ENCODE peak calls at places on chromosomes 16 and 17, in six cellular contexts. Z is sigmoid colon, P is prostate gland, K is heart left ventricle, Q is gastrocnemius medialis, C is A549. S is an unnamed sample.
A peak's percentile ranks its signal among the peaks of the same experiment; 100 is the strongest.

GRCh38 chr16:21277927-21278706 is at the start of gene CRYM:
- DNase-seq in Z (peak; percentile 79), P (peak; percentile 71), K (peak; percentile 65), Q (no peak), C (peak; percentile 52), S (no peak)

GRCh38 chr16:80274576-80275191 is 266.1 kb upstream of the DYNLRB2 start:
- DNase-seq in Z (no peak), P (no peak), K (no peak), Q (no peak), C (no peak), S (no peak)

GRCh38 chr16:15770512-15770911 is 86.3 kb downstream of the MYH11 start:
- DNase-seq in Z (no peak), P (no peak), K (no peak), Q (no peak), C (no peak), S (no peak)

GRCh38 chr16:86427327-86427935 is 82.9 kb upstream of the FOXF1 start:
- DNase-seq in Z (no peak), P (no peak), K (no peak), Q (no peak), C (no peak), S (no peak)

GRCh38 chr16:27689711-27690110 is 139.8 kb downstream of the KATNIP start:
- DNase-seq in Z (no peak), P (no peak), K (peak; percentile 57), Q (no peak), C (no peak), S (peak; percentile 37)

GRCh38 chr17:31531336-31532160 is 140.1 kb downstream of the RAB11FIP4 start:
- DNase-seq in Z (no peak), P (no peak), K (no peak), Q (no peak), C (no peak), S (no peak)

GRCh38 chr16:17370233-17371013 is 100.3 kb downstream of the XYLT1 start:
- DNase-seq in Z (no peak), P (no peak), K (no peak), Q (no peak), C (no peak), S (no peak)

GRCh38 chr17:73291260-73291801 is 20.5 kb downstream of the CDC42EP4 start:
- DNase-seq in Z (peak; percentile 85), P (no peak), K (peak; percentile 90), Q (peak; percentile 73), C (peak; percentile 65), S (peak; percentile 76)

GRCh38 chr17:72467841-72468653 is 347.2 kb downstream of the SOX9 start:
- DNase-seq in Z (no peak), P (peak; percentile 96), K (no peak), Q (no peak), C (no peak), S (peak; percentile 39)

GRCh38 chr17:76317535-76317934 is 9.5 kb upstream of the QRICH2 start:
- DNase-seq in Z (no peak), P (no peak), K (no peak), Q (no peak), C (no peak), S (no peak)

GRCh38 chr17:59565171-59565958 is at the start of gene DHX40:
- DNase-seq in Z (peak; percentile 98), P (peak; percentile 92), K (peak; percentile 96), Q (peak; percentile 93), C (peak; percentile 98), S (peak; percentile 94)

GRCh38 chr16:57535680-57536305 is 578 bp downstream of the CCDC102A start:
- DNase-seq in Z (peak; percentile 97), P (peak; percentile 96), K (peak; percentile 96), Q (peak; percentile 86), C (peak; percentile 92), S (peak; percentile 92)
- TF ChIP-seq POLR2A in Z (peak; percentile 15), P (peak; percentile 22), K (no peak), Q (no peak), C (peak; percentile 32), S (no peak)

GRCh38 chr17:49495842-49496182 is 719 bp downstream of the NGFR start:
- DNase-seq in Z (no peak), P (no peak), K (no peak), Q (no peak), C (no peak), S (no peak)
- H3K4me3 ChIP-seq in Z (peak overlapping the region; percentile 46), P (peak overlapping the region; percentile 50), K (peak overlapping the region; percentile 53), Q (peak overlapping the region; percentile 49), C (peak overlapping the region; percentile 50), S (peak overlapping the region; percentile 27)

GRCh38 chr16:2529061-2529931 is 1.9 kb downstream of the CEMP1 start:
- DNase-seq in Z (no peak), P (no peak), K (no peak), Q (no peak), C (no peak), S (no peak)
- TF ChIP-seq CTCF in Z (no peak), P (no peak), K (no peak), Q (no peak), C (no peak), S (no peak)

DNA sequence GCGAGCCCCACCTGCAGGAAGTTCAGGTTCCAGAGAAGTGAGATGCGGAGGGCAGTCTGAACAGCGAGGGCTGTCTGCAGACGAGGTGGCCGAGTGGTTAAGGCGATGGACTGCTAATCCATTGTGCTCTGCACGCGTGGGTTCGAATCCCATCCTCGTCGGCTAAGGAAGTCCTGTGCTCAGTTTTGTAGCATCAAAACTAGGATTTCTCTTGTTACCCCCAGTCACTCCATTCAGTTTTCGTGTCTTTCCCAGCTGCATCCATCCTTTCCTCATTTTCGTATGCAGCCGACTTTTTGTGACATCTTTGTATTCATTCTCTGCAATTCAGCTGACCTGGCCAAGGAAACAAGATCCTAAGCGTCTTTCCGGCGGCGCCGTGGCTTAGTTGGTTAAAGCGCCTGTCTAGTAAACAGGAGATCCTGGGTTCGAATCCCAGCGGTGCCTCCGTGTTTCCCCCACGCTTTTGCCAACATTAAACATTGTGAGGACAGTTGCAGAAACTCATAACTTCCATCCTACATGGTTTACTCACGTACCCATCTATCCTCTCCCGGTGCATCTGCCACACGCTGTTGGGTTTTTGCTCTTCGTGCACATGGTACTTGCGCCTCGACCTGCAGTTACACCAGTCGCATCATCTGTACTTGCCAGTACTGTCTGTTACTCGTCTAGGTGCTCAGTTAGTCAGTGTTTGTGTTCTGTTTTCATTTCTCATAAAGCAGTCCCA is 3.0 kb downstream of the BORCS6 start:
- DNase-seq in Z (peak; percentile 98), P (peak; percentile 93), K (peak; percentile 92), Q (peak; percentile 95), C (peak; percentile 98), S (peak; percentile 98)
- TF ChIP-seq POLR2A in Z (no peak), P (no peak), K (no peak), Q (no peak), C (no peak), S (no peak)

GRCh38 chr16:19265531-19265930 is 20.0 kb upstream of the CLEC19A start:
- DNase-seq in Z (no peak), P (no peak), K (no peak), Q (no peak), C (no peak), S (no peak)
- H3K4me3 ChIP-seq in Z (no peak overlapping the region), P (no peak overlapping the region), K (no peak overlapping the region), Q (no peak overlapping the region), C (no peak overlapping the region), S (no peak overlapping the region)

GRCh38 chr16:10756574-10756973 is 12.9 kb downstream of the NUBP1 start:
- DNase-seq in Z (no peak), P (no peak), K (peak; percentile 54), Q (no peak), C (no peak), S (no peak)
- TF ChIP-seq CTCF in Z (no peak), P (no peak), K (no peak), Q (no peak), C (no peak), S (no peak)

GRCh38 chr17:57084802-57085447 is at the start of gene AKAP1:
- DNase-seq in Z (peak; percentile 98), P (peak; percentile 94), K (peak; percentile 97), Q (peak; percentile 95), C (peak; percentile 96), S (peak; percentile 99)
- TF ChIP-seq POLR2A in Z (peak; percentile 98), P (peak; percentile 92), K (peak; percentile 31), Q (peak; percentile 98), C (peak; percentile 97), S (no peak)

GRCh38 chr16:69444873-69445517 is 20.6 kb downstream of the CYB5B start:
- DNase-seq in Z (no peak), P (no peak), K (no peak), Q (no peak), C (no peak), S (no peak)
- H3K4me3 ChIP-seq in Z (peak overlapping the region; percentile 22), P (no peak overlapping the region), K (peak overlapping the region; percentile 19), Q (peak overlapping the region; percentile 39), C (peak overlapping the region; percentile 12), S (no peak overlapping the region)

GRCh38 chr17:58119491-58119890 is 28.7 kb upstream of the OR4D1 start:
- DNase-seq in Z (no peak), P (no peak), K (no peak), Q (no peak), C (no peak), S (no peak)

GRCh38 chr17:58117382-58117781 is 30.8 kb upstream of the OR4D1 start:
- DNase-seq in Z (no peak), P (no peak), K (no peak), Q (no peak), C (no peak), S (no peak)

GRCh38 chr17:58127846-58128245 is 20.3 kb upstream of the OR4D1 start:
- DNase-seq in Z (no peak), P (no peak), K (no peak), Q (no peak), C (no peak), S (no peak)

GRCh38 chr17:58120195-58120822 is 27.9 kb upstream of the OR4D1 start:
- DNase-seq in Z (no peak), P (peak; percentile 51), K (peak; percentile 32), Q (no peak), C (peak; percentile 65), S (no peak)

DNA sequence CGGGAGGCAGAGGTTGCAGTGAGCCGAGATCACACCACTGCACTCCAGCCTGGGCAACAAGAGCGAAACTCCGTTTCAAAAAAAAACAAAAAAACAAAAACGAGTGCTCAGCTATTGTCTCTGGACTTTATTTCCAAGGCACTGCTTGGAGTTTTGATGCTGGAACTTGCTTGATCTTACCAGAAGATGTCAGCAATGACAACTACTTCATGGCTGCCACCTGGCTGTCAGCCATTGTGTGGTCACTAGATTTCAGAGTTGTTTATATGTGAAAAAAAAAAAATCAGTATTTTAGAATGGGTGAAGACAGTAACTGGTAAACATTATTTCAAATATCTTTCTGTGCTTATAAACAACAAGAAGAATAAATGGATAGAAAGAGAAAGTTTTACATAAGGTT is 26.3 kb upstream of the OR4D1 start:
- DNase-seq in Z (no peak), P (no peak), K (no peak), Q (no peak), C (peak; percentile 76), S (no peak)
- TF ChIP-seq CTCF in Z (no peak), P (no peak), K (no peak), Q (no peak), C (peak; percentile 51), S (no peak)

DNA sequence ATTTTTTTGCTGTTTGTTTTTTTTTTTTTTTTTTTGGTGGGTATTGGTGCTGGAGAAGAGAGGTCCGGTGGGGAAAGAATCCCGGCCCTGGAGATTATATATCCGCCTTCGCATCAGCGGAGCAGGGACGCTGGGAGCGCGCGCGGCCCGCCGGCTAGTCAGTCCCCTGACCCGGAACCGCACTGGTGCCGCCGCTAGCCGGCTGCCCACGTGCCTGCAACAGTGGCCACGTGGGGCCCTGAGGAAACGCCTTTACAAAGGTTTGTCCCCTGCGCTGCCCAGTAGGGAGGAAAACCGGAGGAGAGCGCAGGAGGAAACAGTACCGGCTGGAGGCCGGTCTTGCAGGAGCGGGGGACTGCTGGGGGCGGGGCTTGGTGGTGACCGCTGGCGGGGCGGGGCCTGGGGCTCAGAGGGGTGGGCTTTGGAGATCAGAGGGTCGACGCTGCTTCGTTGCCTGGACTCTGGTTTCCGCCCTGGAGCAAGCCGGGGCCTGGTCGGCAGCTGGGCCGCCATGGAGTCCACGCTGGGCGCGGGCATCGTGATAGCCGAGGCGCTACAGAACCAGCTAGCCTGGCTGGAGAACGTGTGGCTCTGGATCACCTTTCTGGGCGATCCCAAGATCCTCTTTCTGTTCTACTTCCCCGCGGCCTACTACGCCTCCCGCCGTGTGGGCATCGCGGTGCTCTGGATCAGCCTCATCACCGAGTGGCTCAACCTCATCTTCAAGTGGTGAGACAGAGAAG is at the start of gene G6PC3:
- DNase-seq in Z (peak; percentile 98), P (peak; percentile 95), K (peak; percentile 98), Q (peak; percentile 97), C (peak; percentile 99), S (peak; percentile 98)
- TF ChIP-seq POLR2A in Z (peak; percentile 75), P (peak; percentile 61), K (no peak), Q (peak; percentile 88), C (peak; percentile 97), S (no peak)